ENCODE peak calls at places on chromosomes 12 and 14, in ten cellular contexts. One of them, this sample, is unnamed.

GRCh38 chr14:31208546-31209424 is 1.2 kb upstream of the HECTD1 start:
- DNase-seq in AG10803: no peak
- DNase-seq in PC-3: no peak
- DNase-seq in endodermal cell: peak; percentile 46
- DNase-seq in epithelial cell of esophagus: no peak
- DNase-seq in astrocyte of the spinal cord: no peak
- DNase-seq in tibial nerve: no peak
- DNase-seq in kidney epithelial cell: no peak
- DNase-seq in stomach: no peak
- DNase-seq in HCT116: no peak
- DNase-seq in this sample: no peak

GRCh38 chr12:118409834-118410233 is 33.5 kb downstream of the SUDS3 start:
- DNase-seq in tibial nerve: no peak
- DNase-seq in PC-3: no peak
- DNase-seq in epithelial cell of esophagus: no peak
- DNase-seq in endodermal cell: no peak
- DNase-seq in kidney epithelial cell: no peak
- DNase-seq in stomach: peak; percentile 69
- DNase-seq in astrocyte of the spinal cord: no peak
- DNase-seq in HCT116: no peak
- DNase-seq in AG10803: no peak
- DNase-seq in this sample: no peak

GRCh38 chr12:129009833-129010232 is 156.6 kb downstream of the GLT1D1 start:
- DNase-seq in epithelial cell of esophagus: no peak
- DNase-seq in AG10803: no peak
- DNase-seq in PC-3: no peak
- DNase-seq in kidney epithelial cell: no peak
- DNase-seq in astrocyte of the spinal cord: no peak
- DNase-seq in HCT116: no peak
- DNase-seq in stomach: peak; percentile 27
- DNase-seq in tibial nerve: no peak
- DNase-seq in endodermal cell: no peak
- DNase-seq in this sample: no peak

GRCh38 chr12:13036881-13037280 is 7.3 kb upstream of the FAM234B start:
- DNase-seq in astrocyte of the spinal cord: no peak
- DNase-seq in endodermal cell: no peak
- DNase-seq in PC-3: no peak
- DNase-seq in epithelial cell of esophagus: no peak
- DNase-seq in stomach: no peak
- DNase-seq in HCT116: no peak
- DNase-seq in tibial nerve: no peak
- DNase-seq in kidney epithelial cell: no peak
- DNase-seq in AG10803: no peak
- DNase-seq in this sample: no peak

GRCh38 chr12:31590730-31591307 is at the start of gene DENND5B:
- DNase-seq in stomach: peak; percentile 73
- DNase-seq in tibial nerve: peak; percentile 50
- DNase-seq in PC-3: peak; percentile 42
- DNase-seq in kidney epithelial cell: no peak
- DNase-seq in astrocyte of the spinal cord: peak; percentile 66
- DNase-seq in endodermal cell: peak; percentile 90
- DNase-seq in AG10803: peak; percentile 62
- DNase-seq in HCT116: no peak
- DNase-seq in epithelial cell of esophagus: peak; percentile 48
- DNase-seq in this sample: peak; percentile 63

GRCh38 chr12:24778486-24779304 is 170.2 kb downstream of the BCAT1 start:
- DNase-seq in kidney epithelial cell: no peak
- DNase-seq in PC-3: peak; percentile 12
- DNase-seq in AG10803: peak; percentile 41
- DNase-seq in endodermal cell: no peak
- DNase-seq in HCT116: no peak
- DNase-seq in stomach: no peak
- DNase-seq in epithelial cell of esophagus: peak; percentile 67
- DNase-seq in tibial nerve: no peak
- DNase-seq in astrocyte of the spinal cord: peak; percentile 77
- DNase-seq in this sample: no peak

GRCh38 chr12:124240493-124240892 is 54.4 kb upstream of the RFLNA start:
- DNase-seq in AG10803: no peak
- DNase-seq in HCT116: peak; percentile 39
- DNase-seq in stomach: no peak
- DNase-seq in PC-3: no peak
- DNase-seq in endodermal cell: peak; percentile 84
- DNase-seq in astrocyte of the spinal cord: no peak
- DNase-seq in tibial nerve: no peak
- DNase-seq in kidney epithelial cell: no peak
- DNase-seq in epithelial cell of esophagus: peak; percentile 18
- DNase-seq in this sample: no peak

GRCh38 chr14:90641111-90642010 is 174.9 kb downstream of the TTC7B start:
- DNase-seq in PC-3: no peak
- DNase-seq in stomach: no peak
- DNase-seq in kidney epithelial cell: no peak
- DNase-seq in epithelial cell of esophagus: no peak
- DNase-seq in endodermal cell: no peak
- DNase-seq in tibial nerve: no peak
- DNase-seq in AG10803: no peak
- DNase-seq in astrocyte of the spinal cord: peak; percentile 16
- DNase-seq in HCT116: no peak
- DNase-seq in this sample: no peak

GRCh38 chr14:22422238-22422637 is 166.8 kb downstream of the DAD1 start:
- DNase-seq in AG10803: no peak
- DNase-seq in tibial nerve: no peak
- DNase-seq in stomach: no peak
- DNase-seq in endodermal cell: no peak
- DNase-seq in astrocyte of the spinal cord: no peak
- DNase-seq in epithelial cell of esophagus: no peak
- DNase-seq in PC-3: no peak
- DNase-seq in kidney epithelial cell: no peak
- DNase-seq in HCT116: no peak
- DNase-seq in this sample: no peak

GRCh38 chr12:98403385-98403784 is 112.0 kb upstream of the TMPO start:
- DNase-seq in endodermal cell: no peak
- DNase-seq in kidney epithelial cell: no peak
- DNase-seq in tibial nerve: no peak
- DNase-seq in HCT116: no peak
- DNase-seq in PC-3: no peak
- DNase-seq in epithelial cell of esophagus: no peak
- DNase-seq in stomach: no peak
- DNase-seq in AG10803: no peak
- DNase-seq in astrocyte of the spinal cord: no peak
- DNase-seq in this sample: no peak

GRCh38 chr12:97748298-97748697 is 285.7 kb downstream of the RMST start:
- DNase-seq in endodermal cell: no peak
- DNase-seq in astrocyte of the spinal cord: no peak
- DNase-seq in kidney epithelial cell: no peak
- DNase-seq in tibial nerve: no peak
- DNase-seq in epithelial cell of esophagus: no peak
- DNase-seq in PC-3: no peak
- DNase-seq in stomach: no peak
- DNase-seq in AG10803: no peak
- DNase-seq in HCT116: no peak
- DNase-seq in this sample: no peak

GRCh38 chr12:5166976-5167375 is 123.3 kb downstream of the KCNA5 start:
- DNase-seq in AG10803: peak; percentile 100
- DNase-seq in PC-3: peak; percentile 26
- DNase-seq in epithelial cell of esophagus: peak; percentile 0
- DNase-seq in stomach: no peak
- DNase-seq in endodermal cell: no peak
- DNase-seq in HCT116: no peak
- DNase-seq in tibial nerve: no peak
- DNase-seq in astrocyte of the spinal cord: peak; percentile 92
- DNase-seq in kidney epithelial cell: peak; percentile 94
- DNase-seq in this sample: no peak

GRCh38 chr12:54394281-54394719 is 9.8 kb upstream of the ZNF385A start:
- DNase-seq in astrocyte of the spinal cord: peak; percentile 33
- DNase-seq in endodermal cell: peak; percentile 93
- DNase-seq in epithelial cell of esophagus: peak; percentile 74
- DNase-seq in tibial nerve: no peak
- DNase-seq in kidney epithelial cell: no peak
- DNase-seq in PC-3: peak; percentile 88
- DNase-seq in stomach: peak; percentile 56
- DNase-seq in HCT116: peak; percentile 45
- DNase-seq in AG10803: peak; percentile 52
- DNase-seq in this sample: peak; percentile 56

GRCh38 chr12:82146740-82147139 is 211.4 kb downstream of the CCDC59 start:
- DNase-seq in PC-3: no peak
- DNase-seq in kidney epithelial cell: no peak
- DNase-seq in tibial nerve: no peak
- DNase-seq in epithelial cell of esophagus: no peak
- DNase-seq in AG10803: no peak
- DNase-seq in astrocyte of the spinal cord: no peak
- DNase-seq in stomach: no peak
- DNase-seq in endodermal cell: peak; percentile 51
- DNase-seq in HCT116: no peak
- DNase-seq in this sample: no peak

GRCh38 chr14:49446801-49447200 is 139.4 kb downstream of the RPS29 start:
- DNase-seq in kidney epithelial cell: no peak
- DNase-seq in epithelial cell of esophagus: no peak
- DNase-seq in stomach: no peak
- DNase-seq in astrocyte of the spinal cord: no peak
- DNase-seq in AG10803: no peak
- DNase-seq in tibial nerve: no peak
- DNase-seq in HCT116: no peak
- DNase-seq in PC-3: no peak
- DNase-seq in endodermal cell: no peak
- DNase-seq in this sample: no peak

GRCh38 chr12:50185975-50186663 is 18.9 kb upstream of the CERS5 start:
- DNase-seq in tibial nerve: no peak
- DNase-seq in stomach: no peak
- DNase-seq in HCT116: no peak
- DNase-seq in astrocyte of the spinal cord: peak; percentile 72
- DNase-seq in kidney epithelial cell: no peak
- DNase-seq in epithelial cell of esophagus: peak; percentile 74
- DNase-seq in AG10803: peak; percentile 83
- DNase-seq in PC-3: peak; percentile 45
- DNase-seq in endodermal cell: no peak
- DNase-seq in this sample: no peak

DNA sequence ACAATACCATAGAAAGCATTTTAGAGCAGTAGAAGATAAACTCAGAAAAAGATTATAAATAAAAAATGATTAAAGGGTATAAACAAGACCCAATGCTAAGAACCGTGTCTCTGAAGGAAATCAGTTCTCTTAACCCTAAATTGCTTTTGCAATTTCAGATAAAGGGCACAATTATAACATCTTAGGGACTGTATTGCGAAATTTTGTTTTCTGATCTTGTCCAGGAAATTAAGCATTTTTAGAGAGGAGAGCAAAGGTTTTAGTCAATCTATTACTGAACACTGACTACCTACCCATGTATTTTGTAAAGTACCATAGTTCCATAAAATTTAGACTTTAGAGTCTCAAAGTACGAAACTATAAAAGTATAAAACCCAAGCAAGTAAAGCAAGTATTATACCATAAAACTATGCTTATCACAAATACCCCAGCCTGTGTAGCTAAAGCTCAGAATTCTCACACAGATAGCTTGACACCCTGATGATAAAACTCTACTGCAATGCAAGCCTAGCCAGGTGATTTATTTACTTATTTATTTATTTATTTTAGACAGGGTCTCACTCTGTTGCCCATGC is 6.8 kb upstream of the CHPT1 start:
- DNase-seq in PC-3: no peak
- DNase-seq in endodermal cell: no peak
- DNase-seq in kidney epithelial cell: no peak
- DNase-seq in tibial nerve: no peak
- DNase-seq in HCT116: no peak
- DNase-seq in astrocyte of the spinal cord: no peak
- DNase-seq in stomach: no peak
- DNase-seq in epithelial cell of esophagus: no peak
- DNase-seq in AG10803: no peak
- DNase-seq in this sample: no peak
- H3K4me3 ChIP-seq in PC-3: no peak overlapping the region
- H3K4me3 ChIP-seq in endodermal cell: no peak overlapping the region
- H3K4me3 ChIP-seq in kidney epithelial cell: no peak overlapping the region
- H3K4me3 ChIP-seq in tibial nerve: no peak overlapping the region
- H3K4me3 ChIP-seq in HCT116: no peak overlapping the region
- H3K4me3 ChIP-seq in astrocyte of the spinal cord: no peak overlapping the region
- H3K4me3 ChIP-seq in stomach: no peak overlapping the region
- H3K4me3 ChIP-seq in epithelial cell of esophagus: no peak overlapping the region
- H3K4me3 ChIP-seq in AG10803: no peak overlapping the region
- H3K4me3 ChIP-seq in this sample: no peak overlapping the region

GRCh38 chr12:47802312-47802711 is 17.4 kb downstream of the HDAC7 start:
- DNase-seq in AG10803: no peak
- DNase-seq in PC-3: no peak
- DNase-seq in epithelial cell of esophagus: no peak
- DNase-seq in tibial nerve: no peak
- DNase-seq in astrocyte of the spinal cord: no peak
- DNase-seq in stomach: no peak
- DNase-seq in HCT116: no peak
- DNase-seq in endodermal cell: peak; percentile 83
- DNase-seq in kidney epithelial cell: no peak
- DNase-seq in this sample: no peak
- TF ChIP-seq CTCF in AG10803: peak; percentile 30
- TF ChIP-seq CTCF in PC-3: peak; percentile 37
- TF ChIP-seq CTCF in epithelial cell of esophagus: peak; percentile 29
- TF ChIP-seq CTCF in tibial nerve: peak; percentile 20
- TF ChIP-seq CTCF in astrocyte of the spinal cord: peak; percentile 49
- TF ChIP-seq CTCF in stomach: no peak
- TF ChIP-seq CTCF in HCT116: no peak
- TF ChIP-seq CTCF in endodermal cell: peak; percentile 73
- TF ChIP-seq CTCF in kidney epithelial cell: peak; percentile 35
- TF ChIP-seq CTCF in this sample: no peak

DNA sequence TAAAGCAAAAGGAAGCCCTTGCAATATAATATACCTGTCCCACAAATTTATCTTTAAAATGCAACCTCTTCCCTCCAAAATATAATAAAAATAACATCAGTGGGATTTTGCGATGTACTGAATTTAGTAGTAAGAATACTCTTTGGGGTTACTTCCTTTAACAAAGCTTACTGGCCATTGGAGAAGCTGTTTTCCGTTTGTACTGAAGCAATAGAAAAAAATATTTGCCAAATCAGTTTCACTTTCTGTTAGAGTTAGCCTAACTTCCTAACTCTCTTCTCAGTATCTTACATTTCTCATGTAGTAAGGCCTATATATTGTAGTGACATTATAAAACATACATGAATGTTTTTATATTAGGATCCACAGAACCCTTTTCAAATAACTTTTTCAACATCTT is 3.7 kb downstream of the MAX start:
- DNase-seq in HCT116: no peak
- DNase-seq in astrocyte of the spinal cord: peak; percentile 38
- DNase-seq in kidney epithelial cell: no peak
- DNase-seq in tibial nerve: no peak
- DNase-seq in endodermal cell: no peak
- DNase-seq in AG10803: peak; percentile 43
- DNase-seq in PC-3: no peak
- DNase-seq in epithelial cell of esophagus: no peak
- DNase-seq in stomach: no peak
- DNase-seq in this sample: no peak
- H3K4me3 ChIP-seq in HCT116: no peak overlapping the region
- H3K4me3 ChIP-seq in astrocyte of the spinal cord: no peak overlapping the region
- H3K4me3 ChIP-seq in kidney epithelial cell: no peak overlapping the region
- H3K4me3 ChIP-seq in tibial nerve: no peak overlapping the region
- H3K4me3 ChIP-seq in endodermal cell: no peak overlapping the region
- H3K4me3 ChIP-seq in AG10803: peak overlapping the region; percentile 0
- H3K4me3 ChIP-seq in PC-3: no peak overlapping the region
- H3K4me3 ChIP-seq in epithelial cell of esophagus: no peak overlapping the region
- H3K4me3 ChIP-seq in stomach: peak overlapping the region; percentile 11
- H3K4me3 ChIP-seq in this sample: no peak overlapping the region

DNA sequence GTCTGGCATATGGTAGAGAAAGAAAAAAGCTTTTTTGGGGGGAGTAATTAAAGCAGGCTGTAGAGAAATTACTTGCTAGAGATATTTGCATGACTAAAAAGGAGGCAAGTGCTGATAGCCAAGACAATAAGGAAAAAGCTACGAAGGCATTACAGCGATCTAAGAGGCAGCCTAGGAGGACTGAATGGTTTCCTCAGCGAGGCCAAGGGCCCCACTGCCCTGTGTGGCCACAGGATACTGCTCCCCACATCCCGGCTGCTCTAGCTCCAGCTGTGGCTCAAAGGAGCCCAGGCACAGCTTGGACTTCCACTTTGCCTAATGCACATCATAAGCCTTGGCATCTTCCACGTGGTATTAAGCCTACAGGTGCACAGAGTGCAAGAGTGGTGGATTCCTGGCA is 53.6 kb downstream of the LRRIQ1 start:
- DNase-seq in astrocyte of the spinal cord: no peak
- DNase-seq in endodermal cell: peak; percentile 46
- DNase-seq in PC-3: no peak
- DNase-seq in kidney epithelial cell: no peak
- DNase-seq in tibial nerve: no peak
- DNase-seq in stomach: no peak
- DNase-seq in HCT116: no peak
- DNase-seq in AG10803: no peak
- DNase-seq in epithelial cell of esophagus: no peak
- DNase-seq in this sample: no peak
- TF ChIP-seq CTCF in astrocyte of the spinal cord: no peak
- TF ChIP-seq CTCF in endodermal cell: no peak
- TF ChIP-seq CTCF in PC-3: no peak
- TF ChIP-seq CTCF in kidney epithelial cell: no peak
- TF ChIP-seq CTCF in tibial nerve: no peak
- TF ChIP-seq CTCF in stomach: no peak
- TF ChIP-seq CTCF in HCT116: no peak
- TF ChIP-seq CTCF in AG10803: no peak
- TF ChIP-seq CTCF in epithelial cell of esophagus: no peak
- TF ChIP-seq CTCF in this sample: no peak